ENCODE peak calls at places on chromosome 21, in five cellular contexts. F is AML-193; V is ACHN; Z is stimulated activated CD8-positive, alpha-beta memory T cell treated with anti-CD3 and anti-CD28 coated beads, Interleukin-15, amount 100 ng/mL, for 4 hours; K is endothelial cell. E is an unnamed sample.

GRCh38 chr21:44377201-44377921 is 23.9 kb downstream of the TRPM2 start:
- DNase-seq in F (no peak), V (no peak), Z (no peak), K (no peak), E (no peak)

GRCh38 chr21:46159841-46160562 is 4.6 kb upstream of the FTCD start:
- DNase-seq in F (no peak), V (no peak), Z (no peak), K (no peak), E (no peak)

GRCh38 chr21:42153746-42154145 is 65.2 kb upstream of the ABCG1 start:
- DNase-seq in F (no peak), V (no peak), Z (no peak), K (no peak), E (no peak)

GRCh38 chr21:36260030-36260787 is 59.8 kb upstream of the MORC3 start:
- DNase-seq in F (peak), V (peak), Z (peak), K (peak), E (peak)

GRCh38 chr21:18985584-18985983 is 582.0 kb upstream of the TMPRSS15 start:
- DNase-seq in F (no peak), V (no peak), Z (no peak), K (no peak), E (no peak)

GRCh38 chr21:42301371-42302291 is 13.6 kb downstream of the TFF3 start:
- DNase-seq in F (no peak), V (no peak), Z (no peak), K (no peak), E (no peak)

GRCh38 chr21:35376406-35377135 is 327.5 kb upstream of the RUNX1 start:
- DNase-seq in F (no peak), V (no peak), Z (no peak), K (no peak), E (no peak)

GRCh38 chr21:31236528-31236927 is 107.5 kb downstream of the TIAM1 start:
- DNase-seq in F (no peak), V (no peak), Z (no peak), K (no peak), E (no peak)

GRCh38 chr21:26966360-26966977 is 419 bp downstream of the ADAMTS5 start:
- DNase-seq in F (no peak), V (peak), Z (no peak), K (no peak), E (no peak)

GRCh38 chr21:15204887-15205286 is 140.1 kb upstream of the NRIP1 start:
- DNase-seq in F (no peak), V (no peak), Z (no peak), K (no peak), E (no peak)

GRCh38 chr21:28974531-28975227 is 18.0 kb downstream of the LTN1 start:
- DNase-seq in F (no peak), V (no peak), Z (no peak), K (no peak), E (no peak)

GRCh38 chr21:44911384-44912157 is 9.1 kb downstream of the ITGB2 start:
- DNase-seq in F (peak), V (peak), Z (no peak), K (no peak), E (no peak)

GRCh38 chr21:39483917-39484316 is 32.1 kb downstream of the SH3BGR start:
- DNase-seq in F (no peak), V (no peak), Z (no peak), K (no peak), E (no peak)

GRCh38 chr21:31780944-31781343 is 49.0 kb upstream of the SCAF4 start:
- DNase-seq in F (no peak), V (no peak), Z (no peak), K (no peak), E (no peak)